ENCODE peak calls at places on chromosomes 3 and 15, in four cellular contexts. One of them, this sample, is unnamed.

GRCh38 chr3:57089043-57089442 is 28.6 kb downstream of the SPATA12 start:
- DNase-seq in neural progenitor cell: no peak
- DNase-seq in psoas muscle: no peak
- DNase-seq in K562: no peak
- DNase-seq in this sample: no peak

GRCh38 chr15:73990250-73991005 is 1.7 kb downstream of the STOML1 start:
- DNase-seq in neural progenitor cell: no peak
- DNase-seq in psoas muscle: no peak
- DNase-seq in K562: no peak
- DNase-seq in this sample: no peak

GRCh38 chr3:61650276-61650675 is 88.9 kb downstream of the PTPRG start:
- DNase-seq in K562: no peak
- DNase-seq in psoas muscle: no peak
- DNase-seq in neural progenitor cell: no peak
- DNase-seq in this sample: no peak

GRCh38 chr3:24195504-24196230 is 250.6 kb downstream of the NR1D2 start:
- DNase-seq in K562: no peak
- DNase-seq in neural progenitor cell: no peak
- DNase-seq in psoas muscle: no peak
- DNase-seq in this sample: no peak

GRCh38 chr15:99408236-99409096 is 157.2 kb downstream of the LRRC28 start:
- DNase-seq in psoas muscle: no peak
- DNase-seq in K562: no peak
- DNase-seq in neural progenitor cell: no peak
- DNase-seq in this sample: no peak

GRCh38 chr15:72116680-72117447 is 1.1 kb downstream of the MYO9A start:
- DNase-seq in K562: peak
- DNase-seq in neural progenitor cell: peak
- DNase-seq in psoas muscle: peak
- DNase-seq in this sample: peak

GRCh38 chr3:153829596-153830170 is 291.5 kb upstream of the ARHGEF26 start:
- DNase-seq in psoas muscle: no peak
- DNase-seq in K562: no peak
- DNase-seq in neural progenitor cell: no peak
- DNase-seq in this sample: no peak

GRCh38 chr3:128911911-128912310 is 32.5 kb downstream of the ACAD9 start:
- DNase-seq in neural progenitor cell: no peak
- DNase-seq in psoas muscle: no peak
- DNase-seq in K562: no peak
- DNase-seq in this sample: no peak

GRCh38 chr15:51879555-51879954 is 50.1 kb downstream of the TMOD3 start:
- DNase-seq in K562: no peak
- DNase-seq in psoas muscle: no peak
- DNase-seq in neural progenitor cell: no peak
- DNase-seq in this sample: no peak

GRCh38 chr15:40852529-40852928 is 8.7 kb downstream of the SPINT1 start:
- DNase-seq in K562: no peak
- DNase-seq in neural progenitor cell: no peak
- DNase-seq in psoas muscle: peak
- DNase-seq in this sample: no peak

GRCh38 chr3:1728510-1728909 is 370.2 kb upstream of the CNTN4 start:
- DNase-seq in K562: no peak
- DNase-seq in neural progenitor cell: no peak
- DNase-seq in psoas muscle: no peak
- DNase-seq in this sample: no peak

GRCh38 chr3:1727242-1727641 is 371.4 kb upstream of the CNTN4 start:
- DNase-seq in neural progenitor cell: no peak
- DNase-seq in K562: no peak
- DNase-seq in psoas muscle: no peak
- DNase-seq in this sample: no peak

GRCh38 chr3:1726741-1727140 is 371.9 kb upstream of the CNTN4 start:
- DNase-seq in neural progenitor cell: no peak
- DNase-seq in psoas muscle: no peak
- DNase-seq in K562: no peak
- DNase-seq in this sample: no peak

GRCh38 chr3:1723726-1724125 is 374.9 kb upstream of the CNTN4 start:
- DNase-seq in K562: no peak
- DNase-seq in neural progenitor cell: no peak
- DNase-seq in psoas muscle: no peak
- DNase-seq in this sample: no peak
- H3K4me3 ChIP-seq in K562: no peak
- H3K4me3 ChIP-seq in neural progenitor cell: no peak
- H3K4me3 ChIP-seq in psoas muscle: no peak
- H3K4me3 ChIP-seq in this sample: no peak

GRCh38 chr3:124491098-124491497 is 239.2 kb upstream of the UMPS start:
- DNase-seq in K562: no peak
- DNase-seq in neural progenitor cell: no peak
- DNase-seq in psoas muscle: no peak
- DNase-seq in this sample: no peak

GRCh38 chr3:124489506-124489905 is 240.7 kb upstream of the UMPS start:
- DNase-seq in neural progenitor cell: no peak
- DNase-seq in psoas muscle: no peak
- DNase-seq in K562: no peak
- DNase-seq in this sample: no peak

GRCh38 chr3:124491875-124492274 is 238.4 kb upstream of the UMPS start:
- DNase-seq in K562: no peak
- DNase-seq in neural progenitor cell: no peak
- DNase-seq in psoas muscle: no peak
- DNase-seq in this sample: no peak

GRCh38 chr3:124496066-124496465 is 234.2 kb upstream of the UMPS start:
- DNase-seq in neural progenitor cell: no peak
- DNase-seq in psoas muscle: no peak
- DNase-seq in K562: no peak
- DNase-seq in this sample: no peak

GRCh38 chr3:124492824-124493223 is 237.4 kb upstream of the UMPS start:
- DNase-seq in K562: peak
- DNase-seq in neural progenitor cell: no peak
- DNase-seq in psoas muscle: no peak
- DNase-seq in this sample: peak
- TF ChIP-seq CTCF in K562: peak
- TF ChIP-seq CTCF in neural progenitor cell: peak
- TF ChIP-seq CTCF in psoas muscle: peak
- TF ChIP-seq CTCF in this sample: peak

DNA sequence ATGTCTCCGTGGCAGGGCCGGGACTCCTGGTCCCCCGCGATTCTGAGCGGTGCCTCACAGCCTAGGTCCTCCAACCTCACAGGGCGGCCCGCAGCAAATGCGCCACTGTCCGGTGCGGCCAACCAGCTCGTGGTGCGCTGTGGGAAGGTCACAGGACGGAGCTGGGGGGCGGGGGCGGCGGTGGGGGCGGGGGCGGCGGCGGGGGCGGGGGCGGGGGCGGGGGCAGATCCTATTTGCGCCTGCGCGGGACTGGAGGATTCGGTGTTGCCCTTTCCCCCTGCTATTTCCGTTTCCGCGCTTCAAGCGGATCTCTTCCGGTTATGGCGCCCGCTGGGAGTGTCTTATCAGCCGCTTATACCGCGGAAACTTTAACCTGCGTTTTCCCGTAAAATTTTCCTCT is 106.7 kb upstream of the SNRPN start:
- DNase-seq in psoas muscle: peak
- DNase-seq in K562: no peak
- DNase-seq in neural progenitor cell: peak
- DNase-seq in this sample: peak
- H3K4me3 ChIP-seq in psoas muscle: peak
- H3K4me3 ChIP-seq in K562: no peak
- H3K4me3 ChIP-seq in neural progenitor cell: peak
- H3K4me3 ChIP-seq in this sample: peak

DNA sequence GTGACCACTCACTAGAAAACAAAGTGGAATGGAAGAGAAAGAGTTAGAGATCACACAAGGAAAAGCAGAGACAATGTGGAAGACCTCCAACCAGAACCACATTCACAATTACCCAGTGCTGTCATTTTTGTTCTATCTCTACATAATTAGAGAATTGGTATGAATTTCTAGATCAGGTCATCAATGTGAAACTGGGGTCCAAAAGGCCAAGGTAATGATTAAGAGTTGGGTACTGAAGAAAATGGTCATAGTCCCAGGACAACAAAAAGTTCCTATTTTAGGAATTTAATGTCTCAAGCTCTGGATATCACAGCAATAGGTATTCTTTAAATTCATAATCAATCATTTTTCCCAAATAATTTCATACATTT is 84.7 kb upstream of the PPIB start:
- DNase-seq in psoas muscle: no peak
- DNase-seq in neural progenitor cell: no peak
- DNase-seq in K562: no peak
- DNase-seq in this sample: no peak
- TF ChIP-seq CTCF in psoas muscle: no peak
- TF ChIP-seq CTCF in neural progenitor cell: no peak
- TF ChIP-seq CTCF in K562: no peak
- TF ChIP-seq CTCF in this sample: no peak

GRCh38 chr15:29435811-29436210 is 166.2 kb upstream of the NSMCE3 start:
- DNase-seq in neural progenitor cell: no peak
- DNase-seq in K562: no peak
- DNase-seq in psoas muscle: no peak
- DNase-seq in this sample: no peak

GRCh38 chr15:29442532-29442931 is 172.9 kb upstream of the NSMCE3 start:
- DNase-seq in K562: no peak
- DNase-seq in neural progenitor cell: no peak
- DNase-seq in psoas muscle: no peak
- DNase-seq in this sample: no peak

GRCh38 chr15:29437888-29438713 is 168.5 kb upstream of the NSMCE3 start:
- DNase-seq in psoas muscle: no peak
- DNase-seq in K562: no peak
- DNase-seq in neural progenitor cell: no peak
- DNase-seq in this sample: no peak

GRCh38 chr15:29438714-29439076 is 169.1 kb upstream of the NSMCE3 start:
- DNase-seq in K562: no peak
- DNase-seq in neural progenitor cell: no peak
- DNase-seq in psoas muscle: no peak
- DNase-seq in this sample: no peak

GRCh38 chr15:29440541-29440940 is 170.9 kb upstream of the NSMCE3 start:
- DNase-seq in psoas muscle: no peak
- DNase-seq in K562: no peak
- DNase-seq in neural progenitor cell: no peak
- DNase-seq in this sample: no peak
- H3K4me3 ChIP-seq in psoas muscle: no peak
- H3K4me3 ChIP-seq in K562: no peak
- H3K4me3 ChIP-seq in neural progenitor cell: no peak
- H3K4me3 ChIP-seq in this sample: no peak

GRCh38 chr3:167609156-167609555 is 44.6 kb downstream of the WDR49 start:
- DNase-seq in K562: no peak
- DNase-seq in neural progenitor cell: no peak
- DNase-seq in psoas muscle: no peak
- DNase-seq in this sample: no peak
- TF ChIP-seq CTCF in K562: no peak
- TF ChIP-seq CTCF in neural progenitor cell: no peak
- TF ChIP-seq CTCF in psoas muscle: no peak
- TF ChIP-seq CTCF in this sample: no peak

DNA sequence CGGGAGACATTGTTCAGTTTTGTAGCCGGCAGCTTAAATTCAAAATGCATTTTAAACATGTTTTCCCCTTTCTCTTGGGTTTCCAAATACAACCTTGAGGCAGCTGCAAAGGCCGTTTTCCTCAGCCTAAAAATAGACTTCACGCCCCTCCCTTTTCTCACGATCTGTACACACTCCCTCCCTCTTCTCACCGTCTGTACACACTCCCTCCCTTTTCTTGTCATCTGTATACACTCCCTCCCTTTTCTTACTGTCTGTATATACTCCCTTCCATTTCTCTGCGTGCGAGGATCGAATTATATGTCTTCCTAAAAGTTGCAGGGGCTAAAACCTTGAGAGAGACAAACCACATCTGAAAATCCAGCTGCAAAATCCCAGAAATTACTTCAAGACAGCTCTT is 8.9 kb downstream of the MUC4 start:
- DNase-seq in psoas muscle: no peak
- DNase-seq in K562: peak
- DNase-seq in neural progenitor cell: no peak
- DNase-seq in this sample: no peak
- H3K4me3 ChIP-seq in psoas muscle: peak
- H3K4me3 ChIP-seq in K562: no peak
- H3K4me3 ChIP-seq in neural progenitor cell: no peak
- H3K4me3 ChIP-seq in this sample: no peak

This sample was measured in WERI-Rb-1.